ENCODE peak calls at places on chromosome 18, in six cellular contexts. One of them, this sample, is unnamed.

GRCh38 chr18:59070181-59070912 is 69.3 kb upstream of the SEC11C start:
- DNase-seq in NCI-H69: peak; percentile 98
- DNase-seq in HT-29: peak; percentile 88
- DNase-seq in activated T-cell treated with anti-CD3 and anti-CD28 coated beads, Interleukin-2, amount 50 U/mL, for 72 hours: peak; percentile 84
- DNase-seq in CD8-positive, alpha-beta memory T cell: peak; percentile 74
- DNase-seq in NCI-H146: peak; percentile 96
- DNase-seq in this sample: peak; percentile 32

GRCh38 chr18:77138270-77138669 is 5.7 kb upstream of the MBP start:
- DNase-seq in NCI-H69: no peak
- DNase-seq in HT-29: no peak
- DNase-seq in activated T-cell treated with anti-CD3 and anti-CD28 coated beads, Interleukin-2, amount 50 U/mL, for 72 hours: no peak
- DNase-seq in CD8-positive, alpha-beta memory T cell: no peak
- DNase-seq in NCI-H146: no peak
- DNase-seq in this sample: no peak

GRCh38 chr18:46133534-46133933 is 29.3 kb downstream of the HAUS1 start:
- DNase-seq in NCI-H69: no peak
- DNase-seq in HT-29: no peak
- DNase-seq in activated T-cell treated with anti-CD3 and anti-CD28 coated beads, Interleukin-2, amount 50 U/mL, for 72 hours: no peak
- DNase-seq in CD8-positive, alpha-beta memory T cell: no peak
- DNase-seq in NCI-H146: no peak
- DNase-seq in this sample: no peak

GRCh38 chr18:73669299-73669698 is 478.3 kb downstream of the FBXO15 start:
- DNase-seq in NCI-H69: peak; percentile 18
- DNase-seq in HT-29: no peak
- DNase-seq in activated T-cell treated with anti-CD3 and anti-CD28 coated beads, Interleukin-2, amount 50 U/mL, for 72 hours: no peak
- DNase-seq in CD8-positive, alpha-beta memory T cell: no peak
- DNase-seq in NCI-H146: peak; percentile 8
- DNase-seq in this sample: no peak

GRCh38 chr18:24631238-24632025 is 171.0 kb downstream of the HRH4 start:
- DNase-seq in NCI-H69: peak; percentile 46
- DNase-seq in HT-29: no peak
- DNase-seq in activated T-cell treated with anti-CD3 and anti-CD28 coated beads, Interleukin-2, amount 50 U/mL, for 72 hours: no peak
- DNase-seq in CD8-positive, alpha-beta memory T cell: no peak
- DNase-seq in NCI-H146: no peak
- DNase-seq in this sample: no peak

GRCh38 chr18:55477537-55478300 is 110.3 kb downstream of the TCF4 start:
- DNase-seq in NCI-H69: no peak
- DNase-seq in HT-29: peak; percentile 7
- DNase-seq in activated T-cell treated with anti-CD3 and anti-CD28 coated beads, Interleukin-2, amount 50 U/mL, for 72 hours: peak; percentile 38
- DNase-seq in CD8-positive, alpha-beta memory T cell: no peak
- DNase-seq in NCI-H146: no peak
- DNase-seq in this sample: no peak

GRCh38 chr18:36185157-36185556 is 2.1 kb upstream of the MOCOS start:
- DNase-seq in NCI-H69: peak; percentile 30
- DNase-seq in HT-29: no peak
- DNase-seq in activated T-cell treated with anti-CD3 and anti-CD28 coated beads, Interleukin-2, amount 50 U/mL, for 72 hours: no peak
- DNase-seq in CD8-positive, alpha-beta memory T cell: no peak
- DNase-seq in NCI-H146: no peak
- DNase-seq in this sample: no peak

GRCh38 chr18:35143615-35144596 is 96.9 kb upstream of the ZNF397 start:
- DNase-seq in NCI-H69: peak; percentile 100
- DNase-seq in HT-29: peak; percentile 62
- DNase-seq in activated T-cell treated with anti-CD3 and anti-CD28 coated beads, Interleukin-2, amount 50 U/mL, for 72 hours: peak; percentile 31
- DNase-seq in CD8-positive, alpha-beta memory T cell: no peak
- DNase-seq in NCI-H146: peak; percentile 97
- DNase-seq in this sample: no peak

GRCh38 chr18:44823286-44823685 is 142.6 kb downstream of the SETBP1 start:
- DNase-seq in NCI-H69: peak; percentile 52
- DNase-seq in HT-29: no peak
- DNase-seq in activated T-cell treated with anti-CD3 and anti-CD28 coated beads, Interleukin-2, amount 50 U/mL, for 72 hours: no peak
- DNase-seq in CD8-positive, alpha-beta memory T cell: no peak
- DNase-seq in NCI-H146: no peak
- DNase-seq in this sample: no peak

GRCh38 chr18:46095532-46095931 is 2.6 kb downstream of the ATP5F1A start:
- DNase-seq in NCI-H69: no peak
- DNase-seq in HT-29: no peak
- DNase-seq in activated T-cell treated with anti-CD3 and anti-CD28 coated beads, Interleukin-2, amount 50 U/mL, for 72 hours: no peak
- DNase-seq in CD8-positive, alpha-beta memory T cell: no peak
- DNase-seq in NCI-H146: no peak
- DNase-seq in this sample: no peak

GRCh38 chr18:6948656-6949055 is 168.9 kb downstream of the LAMA1 start:
- DNase-seq in NCI-H69: no peak
- DNase-seq in HT-29: no peak
- DNase-seq in activated T-cell treated with anti-CD3 and anti-CD28 coated beads, Interleukin-2, amount 50 U/mL, for 72 hours: no peak
- DNase-seq in CD8-positive, alpha-beta memory T cell: no peak
- DNase-seq in NCI-H146: no peak
- DNase-seq in this sample: no peak

GRCh38 chr18:48031011-48031480 is 100.6 kb upstream of the SMAD2 start:
- DNase-seq in NCI-H69: peak; percentile 96
- DNase-seq in HT-29: peak; percentile 74
- DNase-seq in activated T-cell treated with anti-CD3 and anti-CD28 coated beads, Interleukin-2, amount 50 U/mL, for 72 hours: peak; percentile 8
- DNase-seq in CD8-positive, alpha-beta memory T cell: no peak
- DNase-seq in NCI-H146: peak; percentile 96
- DNase-seq in this sample: no peak

GRCh38 chr18:23131693-23132319 is 3.5 kb upstream of the CABLES1 start:
- DNase-seq in NCI-H69: peak; percentile 94
- DNase-seq in HT-29: peak; percentile 84
- DNase-seq in activated T-cell treated with anti-CD3 and anti-CD28 coated beads, Interleukin-2, amount 50 U/mL, for 72 hours: peak; percentile 65
- DNase-seq in CD8-positive, alpha-beta memory T cell: peak; percentile 72
- DNase-seq in NCI-H146: peak; percentile 86
- DNase-seq in this sample: peak; percentile 52

GRCh38 chr18:49460958-49461601 is 635 bp upstream of the DYM start:
- DNase-seq in NCI-H69: peak; percentile 90
- DNase-seq in HT-29: no peak
- DNase-seq in activated T-cell treated with anti-CD3 and anti-CD28 coated beads, Interleukin-2, amount 50 U/mL, for 72 hours: no peak
- DNase-seq in CD8-positive, alpha-beta memory T cell: no peak
- DNase-seq in NCI-H146: peak; percentile 78
- DNase-seq in this sample: no peak

GRCh38 chr18:74661690-74662089 is 64.0 kb downstream of the ZNF407 start:
- DNase-seq in NCI-H69: no peak
- DNase-seq in HT-29: no peak
- DNase-seq in activated T-cell treated with anti-CD3 and anti-CD28 coated beads, Interleukin-2, amount 50 U/mL, for 72 hours: no peak
- DNase-seq in CD8-positive, alpha-beta memory T cell: no peak
- DNase-seq in NCI-H146: no peak
- DNase-seq in this sample: no peak

GRCh38 chr18:63963610-63964256 is 6.1 kb upstream of the SERPINB8 start:
- DNase-seq in NCI-H69: peak; percentile 85
- DNase-seq in HT-29: peak; percentile 62
- DNase-seq in activated T-cell treated with anti-CD3 and anti-CD28 coated beads, Interleukin-2, amount 50 U/mL, for 72 hours: peak; percentile 29
- DNase-seq in CD8-positive, alpha-beta memory T cell: peak; percentile 69
- DNase-seq in NCI-H146: peak; percentile 86
- DNase-seq in this sample: no peak

GRCh38 chr18:39752351-39752750 is 2186.8 kb upstream of the CELF4 start:
- DNase-seq in NCI-H69: no peak
- DNase-seq in HT-29: no peak
- DNase-seq in activated T-cell treated with anti-CD3 and anti-CD28 coated beads, Interleukin-2, amount 50 U/mL, for 72 hours: no peak
- DNase-seq in CD8-positive, alpha-beta memory T cell: no peak
- DNase-seq in NCI-H146: no peak
- DNase-seq in this sample: no peak

GRCh38 chr18:28767781-28768211 is 590.9 kb upstream of the CDH2 start:
- DNase-seq in NCI-H69: no peak
- DNase-seq in HT-29: no peak
- DNase-seq in activated T-cell treated with anti-CD3 and anti-CD28 coated beads, Interleukin-2, amount 50 U/mL, for 72 hours: no peak
- DNase-seq in CD8-positive, alpha-beta memory T cell: no peak
- DNase-seq in NCI-H146: no peak
- DNase-seq in this sample: no peak

GRCh38 chr18:54608008-54608642 is 17.1 kb downstream of the DYNAP start:
- DNase-seq in NCI-H69: peak; percentile 47
- DNase-seq in HT-29: peak; percentile 38
- DNase-seq in activated T-cell treated with anti-CD3 and anti-CD28 coated beads, Interleukin-2, amount 50 U/mL, for 72 hours: no peak
- DNase-seq in CD8-positive, alpha-beta memory T cell: no peak
- DNase-seq in NCI-H146: no peak
- DNase-seq in this sample: no peak

GRCh38 chr18:50045126-50045525 is 149.8 kb downstream of the MYO5B start:
- DNase-seq in NCI-H69: peak; percentile 57
- DNase-seq in HT-29: no peak
- DNase-seq in activated T-cell treated with anti-CD3 and anti-CD28 coated beads, Interleukin-2, amount 50 U/mL, for 72 hours: no peak
- DNase-seq in CD8-positive, alpha-beta memory T cell: no peak
- DNase-seq in NCI-H146: no peak
- DNase-seq in this sample: no peak

GRCh38 chr18:6058941-6059340 is 163.6 kb upstream of the TMEM200C start:
- DNase-seq in NCI-H69: peak; percentile 89
- DNase-seq in HT-29: no peak
- DNase-seq in activated T-cell treated with anti-CD3 and anti-CD28 coated beads, Interleukin-2, amount 50 U/mL, for 72 hours: no peak
- DNase-seq in CD8-positive, alpha-beta memory T cell: no peak
- DNase-seq in NCI-H146: no peak
- DNase-seq in this sample: no peak